ENCODE peak calls at places on chromosomes 5 and 9, in nine cellular contexts. One of them, this sample, is unnamed. For H3K27me3, the result is how much of the 10 kb centered on the place peaks cover.

GRCh38 chr9:84670106-84670800 is 724 bp downstream of the NTRK2 start:
- DNase-seq in brain microvascular endothelial cell: no peak
- DNase-seq in cardiac muscle cell: peak
- DNase-seq in fibroblast of lung: peak
- DNase-seq in mesenchymal stem cell: peak
- DNase-seq in MM.1S: peak
- DNase-seq in AG04450: no peak
- DNase-seq in WERI-Rb-1: no peak
- DNase-seq in spleen: peak
- DNase-seq in this sample: peak

GRCh38 chr9:98765276-98765675 is 31.1 kb downstream of the ANKS6 start:
- DNase-seq in spleen: no peak
- DNase-seq in fibroblast of lung: no peak
- DNase-seq in AG04450: no peak
- DNase-seq in mesenchymal stem cell: no peak
- DNase-seq in cardiac muscle cell: no peak
- DNase-seq in MM.1S: no peak
- DNase-seq in WERI-Rb-1: peak
- DNase-seq in brain microvascular endothelial cell: no peak
- DNase-seq in this sample: no peak

GRCh38 chr5:102090770-102091169 is 205.3 kb downstream of the SLCO4C1 start:
- DNase-seq in spleen: no peak
- DNase-seq in WERI-Rb-1: peak
- DNase-seq in mesenchymal stem cell: peak
- DNase-seq in cardiac muscle cell: no peak
- DNase-seq in fibroblast of lung: no peak
- DNase-seq in MM.1S: peak
- DNase-seq in brain microvascular endothelial cell: no peak
- DNase-seq in AG04450: no peak
- DNase-seq in this sample: no peak

GRCh38 chr5:82426419-82427154 is 148.4 kb upstream of the RPS23 start:
- DNase-seq in AG04450: no peak
- DNase-seq in spleen: no peak
- DNase-seq in WERI-Rb-1: no peak
- DNase-seq in brain microvascular endothelial cell: no peak
- DNase-seq in fibroblast of lung: no peak
- DNase-seq in mesenchymal stem cell: no peak
- DNase-seq in cardiac muscle cell: no peak
- DNase-seq in MM.1S: no peak
- DNase-seq in this sample: no peak

GRCh38 chr5:170439944-170440269 is 50.7 kb upstream of the KCNMB1 start:
- DNase-seq in fibroblast of lung: no peak
- DNase-seq in WERI-Rb-1: no peak
- DNase-seq in brain microvascular endothelial cell: no peak
- DNase-seq in cardiac muscle cell: no peak
- DNase-seq in MM.1S: no peak
- DNase-seq in AG04450: no peak
- DNase-seq in spleen: no peak
- DNase-seq in mesenchymal stem cell: no peak
- DNase-seq in this sample: no peak

GRCh38 chr9:121498150-121498486 is 1.5 kb downstream of the GGTA1 start:
- DNase-seq in MM.1S: peak
- DNase-seq in brain microvascular endothelial cell: peak
- DNase-seq in mesenchymal stem cell: peak
- DNase-seq in spleen: no peak
- DNase-seq in fibroblast of lung: peak
- DNase-seq in WERI-Rb-1: peak
- DNase-seq in AG04450: peak
- DNase-seq in cardiac muscle cell: peak
- DNase-seq in this sample: peak

GRCh38 chr5:65329266-65329665 is 152.5 kb downstream of the ADAMTS6 start:
- DNase-seq in mesenchymal stem cell: no peak
- DNase-seq in MM.1S: no peak
- DNase-seq in fibroblast of lung: peak
- DNase-seq in WERI-Rb-1: no peak
- DNase-seq in cardiac muscle cell: peak
- DNase-seq in spleen: no peak
- DNase-seq in brain microvascular endothelial cell: no peak
- DNase-seq in AG04450: no peak
- DNase-seq in this sample: peak

GRCh38 chr9:106689089-106689488 is 173.9 kb upstream of the ZNF462 start:
- DNase-seq in MM.1S: no peak
- DNase-seq in fibroblast of lung: peak
- DNase-seq in AG04450: no peak
- DNase-seq in WERI-Rb-1: no peak
- DNase-seq in brain microvascular endothelial cell: no peak
- DNase-seq in spleen: no peak
- DNase-seq in mesenchymal stem cell: peak
- DNase-seq in cardiac muscle cell: peak
- DNase-seq in this sample: no peak

GRCh38 chr9:127107344-127108181 is 14.9 kb downstream of the ANGPTL2 start:
- DNase-seq in MM.1S: no peak
- DNase-seq in brain microvascular endothelial cell: no peak
- DNase-seq in AG04450: no peak
- DNase-seq in spleen: no peak
- DNase-seq in cardiac muscle cell: no peak
- DNase-seq in WERI-Rb-1: no peak
- DNase-seq in mesenchymal stem cell: no peak
- DNase-seq in fibroblast of lung: no peak
- DNase-seq in this sample: no peak

GRCh38 chr9:114282104-114282485 is 40.8 kb upstream of the ORM1 start:
- DNase-seq in fibroblast of lung: no peak
- DNase-seq in spleen: peak
- DNase-seq in mesenchymal stem cell: no peak
- DNase-seq in cardiac muscle cell: no peak
- DNase-seq in brain microvascular endothelial cell: no peak
- DNase-seq in WERI-Rb-1: peak
- DNase-seq in MM.1S: no peak
- DNase-seq in AG04450: no peak
- DNase-seq in this sample: no peak

GRCh38 chr5:178189433-178189832 is 2.3 kb upstream of the GMCL2 start:
- DNase-seq in spleen: no peak
- DNase-seq in MM.1S: no peak
- DNase-seq in cardiac muscle cell: no peak
- DNase-seq in brain microvascular endothelial cell: no peak
- DNase-seq in mesenchymal stem cell: no peak
- DNase-seq in WERI-Rb-1: no peak
- DNase-seq in AG04450: no peak
- DNase-seq in fibroblast of lung: no peak
- DNase-seq in this sample: no peak

GRCh38 chr5:137828192-137828591 is 39.5 kb upstream of the MYOT start:
- DNase-seq in mesenchymal stem cell: no peak
- DNase-seq in spleen: no peak
- DNase-seq in WERI-Rb-1: no peak
- DNase-seq in MM.1S: no peak
- DNase-seq in AG04450: no peak
- DNase-seq in fibroblast of lung: no peak
- DNase-seq in brain microvascular endothelial cell: no peak
- DNase-seq in cardiac muscle cell: no peak
- DNase-seq in this sample: no peak

GRCh38 chr9:81529556-81530193 is 159.7 kb downstream of the TLE1 start:
- DNase-seq in brain microvascular endothelial cell: no peak
- DNase-seq in mesenchymal stem cell: peak
- DNase-seq in MM.1S: no peak
- DNase-seq in spleen: no peak
- DNase-seq in WERI-Rb-1: no peak
- DNase-seq in cardiac muscle cell: peak
- DNase-seq in AG04450: no peak
- DNase-seq in fibroblast of lung: peak
- DNase-seq in this sample: peak

GRCh38 chr9:116935149-116935897 is 248.2 kb downstream of the TRIM32 start:
- DNase-seq in brain microvascular endothelial cell: no peak
- DNase-seq in mesenchymal stem cell: no peak
- DNase-seq in WERI-Rb-1: no peak
- DNase-seq in AG04450: no peak
- DNase-seq in fibroblast of lung: no peak
- DNase-seq in spleen: no peak
- DNase-seq in cardiac muscle cell: no peak
- DNase-seq in MM.1S: no peak
- DNase-seq in this sample: no peak

GRCh38 chr5:1651971-1652872 is 128.5 kb upstream of the LPCAT1 start:
- DNase-seq in mesenchymal stem cell: no peak
- DNase-seq in cardiac muscle cell: no peak
- DNase-seq in brain microvascular endothelial cell: no peak
- DNase-seq in fibroblast of lung: no peak
- DNase-seq in MM.1S: no peak
- DNase-seq in AG04450: no peak
- DNase-seq in WERI-Rb-1: no peak
- DNase-seq in spleen: no peak
- DNase-seq in this sample: no peak
- H3K27me3 ChIP-seq in mesenchymal stem cell: under half
- H3K27me3 ChIP-seq in cardiac muscle cell: half or more
- H3K27me3 ChIP-seq in brain microvascular endothelial cell: under half
- H3K27me3 ChIP-seq in fibroblast of lung: under half
- H3K27me3 ChIP-seq in MM.1S: under half
- H3K27me3 ChIP-seq in AG04450: under half
- H3K27me3 ChIP-seq in WERI-Rb-1: under half
- H3K27me3 ChIP-seq in spleen: under half
- H3K27me3 ChIP-seq in this sample: under half

DNA sequence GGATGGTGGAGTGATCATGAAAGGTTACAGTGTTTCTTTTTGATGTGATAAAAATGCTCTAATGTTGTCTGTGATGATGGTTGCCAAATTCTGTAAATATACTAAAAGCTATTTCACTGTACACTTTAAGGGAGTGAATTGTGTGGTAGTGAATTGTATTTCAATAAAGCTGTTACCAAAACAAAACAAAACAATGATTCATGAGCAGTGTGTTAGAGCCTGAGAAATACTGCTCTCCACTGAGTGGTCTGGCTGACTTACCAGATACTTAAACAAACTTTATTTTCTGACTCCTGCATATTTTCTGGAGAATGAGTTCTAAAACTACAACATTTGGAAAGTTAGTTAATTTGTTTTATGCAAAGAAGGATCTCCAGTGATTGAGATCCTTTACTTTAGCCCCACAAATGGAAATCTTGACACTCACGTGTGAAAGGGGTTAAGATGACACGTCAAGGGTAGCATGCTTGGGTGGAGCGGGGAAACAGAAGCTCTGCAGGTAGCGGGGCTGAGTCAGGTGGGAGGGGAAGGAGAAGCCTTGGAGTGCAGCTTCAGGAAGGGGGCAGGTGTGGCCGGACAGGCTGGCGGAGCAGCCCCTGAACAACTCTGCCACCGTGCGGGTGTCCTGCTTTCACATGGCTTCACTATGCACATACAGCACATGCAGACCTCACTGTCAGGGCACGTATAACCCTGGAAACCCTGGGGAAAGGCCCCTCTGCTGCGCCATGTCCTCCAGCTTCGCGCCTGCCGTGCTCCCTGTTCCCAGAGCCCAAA is 256.7 kb downstream of the IRX1 start:
- DNase-seq in cardiac muscle cell: no peak
- DNase-seq in WERI-Rb-1: no peak
- DNase-seq in AG04450: no peak
- DNase-seq in spleen: no peak
- DNase-seq in brain microvascular endothelial cell: no peak
- DNase-seq in mesenchymal stem cell: no peak
- DNase-seq in MM.1S: no peak
- DNase-seq in fibroblast of lung: no peak
- DNase-seq in this sample: no peak
- H3K27me3 ChIP-seq in cardiac muscle cell: under half
- H3K27me3 ChIP-seq in WERI-Rb-1: under half
- H3K27me3 ChIP-seq in AG04450: under half
- H3K27me3 ChIP-seq in spleen: under half
- H3K27me3 ChIP-seq in brain microvascular endothelial cell: under half
- H3K27me3 ChIP-seq in mesenchymal stem cell: under half
- H3K27me3 ChIP-seq in MM.1S: under half
- H3K27me3 ChIP-seq in fibroblast of lung: under half
- H3K27me3 ChIP-seq in this sample: under half

GRCh38 chr9:37002036-37002412 is 32.0 kb downstream of the PAX5 start:
- DNase-seq in mesenchymal stem cell: no peak
- DNase-seq in fibroblast of lung: no peak
- DNase-seq in AG04450: no peak
- DNase-seq in cardiac muscle cell: no peak
- DNase-seq in brain microvascular endothelial cell: no peak
- DNase-seq in MM.1S: no peak
- DNase-seq in WERI-Rb-1: no peak
- DNase-seq in spleen: no peak
- DNase-seq in this sample: no peak
- H3K27me3 ChIP-seq in mesenchymal stem cell: half or more
- H3K27me3 ChIP-seq in fibroblast of lung: under half
- H3K27me3 ChIP-seq in AG04450: half or more
- H3K27me3 ChIP-seq in cardiac muscle cell: half or more
- H3K27me3 ChIP-seq in brain microvascular endothelial cell: half or more
- H3K27me3 ChIP-seq in MM.1S: under half
- H3K27me3 ChIP-seq in WERI-Rb-1: under half
- H3K27me3 ChIP-seq in spleen: under half
- H3K27me3 ChIP-seq in this sample: half or more

DNA sequence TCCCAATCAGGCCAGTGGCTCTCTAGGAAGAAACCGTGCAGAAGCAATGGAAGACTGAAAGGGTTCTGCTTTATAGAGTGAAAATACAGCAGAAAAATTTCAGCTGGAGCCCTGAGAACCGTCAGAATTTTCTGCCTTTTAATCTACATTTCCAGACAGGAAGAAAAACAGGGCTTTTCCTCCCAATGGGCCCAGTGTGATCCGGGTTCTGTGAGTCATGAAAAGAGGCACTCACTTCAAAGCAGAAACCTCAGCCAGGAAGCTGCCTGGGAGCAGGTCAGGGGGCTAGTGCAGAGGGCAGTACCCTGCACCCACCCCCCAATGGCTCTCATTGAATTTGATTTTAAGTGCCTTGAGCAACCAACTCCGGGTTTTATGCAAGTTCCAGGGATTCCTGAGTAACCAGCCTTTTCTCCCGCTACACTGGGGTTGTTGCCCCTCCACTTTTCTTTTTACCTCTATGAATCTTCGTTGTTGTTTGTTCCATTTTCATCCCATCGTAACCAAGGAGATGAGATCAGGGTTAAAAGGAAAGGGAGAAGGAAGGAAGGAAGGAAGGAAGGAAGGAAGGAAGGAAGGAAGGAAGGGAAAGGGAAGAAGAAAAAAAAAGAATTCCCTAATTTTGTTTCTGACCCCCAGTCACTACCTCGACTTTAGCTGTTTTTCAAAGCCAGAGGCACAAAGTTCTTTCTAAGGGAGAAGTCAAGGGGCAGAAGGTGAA is 1.3 kb downstream of the BARHL1 start:
- DNase-seq in spleen: no peak
- DNase-seq in MM.1S: no peak
- DNase-seq in AG04450: no peak
- DNase-seq in mesenchymal stem cell: no peak
- DNase-seq in brain microvascular endothelial cell: no peak
- DNase-seq in fibroblast of lung: no peak
- DNase-seq in cardiac muscle cell: no peak
- DNase-seq in WERI-Rb-1: no peak
- DNase-seq in this sample: no peak
- H3K27me3 ChIP-seq in spleen: half or more
- H3K27me3 ChIP-seq in MM.1S: half or more
- H3K27me3 ChIP-seq in AG04450: half or more
- H3K27me3 ChIP-seq in mesenchymal stem cell: half or more
- H3K27me3 ChIP-seq in brain microvascular endothelial cell: half or more
- H3K27me3 ChIP-seq in fibroblast of lung: half or more
- H3K27me3 ChIP-seq in cardiac muscle cell: half or more
- H3K27me3 ChIP-seq in WERI-Rb-1: half or more
- H3K27me3 ChIP-seq in this sample: half or more

This sample was measured in adipocyte.